ENCODE peak calls at places on chromosomes 11 and 22, in nine cellular contexts. S is IMR-90, N is transverse colon, U is heart left ventricle, E is body of pancreas, M is gastrocnemius medialis, Y is sigmoid colon, Z is prostate gland, O is GM12891. T is an unnamed sample.

GRCh38 chr11:19953909-19954308 is 206.4 kb downstream of the DBX1 start:
- DNase-seq in M (no peak), U (no peak), N (no peak), Z (no peak), O (no peak), Y (no peak), E (peak), S (peak), T (no peak)

GRCh38 chr11:34468209-34468841 is 29.6 kb downstream of the CAT start:
- DNase-seq in N (peak), O (peak), M (no peak), Y (no peak), Z (peak), S (peak), E (peak), U (no peak), T (peak)

GRCh38 chr22:42766860-42767259 is 46.2 kb upstream of the A4GALT start:
- DNase-seq in M (no peak), Z (no peak), N (no peak), Y (no peak), U (peak), E (no peak), S (no peak), O (no peak), T (no peak)

GRCh38 chr11:70397336-70397982 is 870 bp upstream of the CTTN start:
- DNase-seq in M (no peak), Z (no peak), O (no peak), Y (no peak), S (peak), U (no peak), E (peak), N (peak), T (peak)

GRCh38 chr11:1398506-1399235 is 8.9 kb downstream of the BRSK2 start:
- DNase-seq in N (no peak), U (no peak), E (no peak), Z (no peak), Y (no peak), S (no peak), M (no peak), O (no peak), T (no peak)

GRCh38 chr22:19446603-19447387 is 716 bp downstream of the C22orf39 start:
- DNase-seq in O (no peak), Y (no peak), M (no peak), Z (no peak), U (no peak), E (peak), S (no peak), N (peak), T (peak)

GRCh38 chr11:78161937-78162336 is 22.5 kb upstream of the ALG8 start:
- DNase-seq in M (no peak), U (peak), O (no peak), Z (no peak), Y (peak), N (peak), E (no peak), S (peak), T (no peak)

GRCh38 chr11:35464308-35464707 is 45.0 kb upstream of the SLC1A2 start:
- DNase-seq in U (no peak), N (no peak), E (no peak), M (no peak), S (no peak), Z (no peak), Y (no peak), O (no peak), T (no peak)

GRCh38 chr11:35823742-35824298 is 120.0 kb upstream of the LDLRAD3 start:
- DNase-seq in O (no peak), U (no peak), S (no peak), Z (no peak), E (peak), Y (no peak), N (no peak), M (no peak), T (no peak)

GRCh38 chr11:12626616-12627015 is 47.6 kb upstream of the TEAD1 start:
- DNase-seq in U (no peak), Y (no peak), Z (no peak), S (peak), O (no peak), E (no peak), M (no peak), N (no peak), T (no peak)

GRCh38 chr11:121464352-121464946 is 11.7 kb upstream of the SORL1-AS1 start:
- DNase-seq in S (peak), O (no peak), Z (peak), U (peak), M (no peak), Y (peak), E (peak), N (peak), T (no peak)

GRCh38 chr11:58574851-58575250 is 805 bp downstream of the LPXN start:
- DNase-seq in S (peak), U (no peak), Y (no peak), O (no peak), E (no peak), Z (no peak), M (no peak), N (no peak), T (no peak)

GRCh38 chr11:11510939-11511338 is 110.9 kb downstream of the GALNT18 start:
- DNase-seq in M (peak), Z (peak), U (peak), Y (peak), O (no peak), N (peak), E (peak), S (peak), T (no peak)

GRCh38 chr22:39087881-39088687 is 9.0 kb upstream of the APOBEC3H start:
- DNase-seq in S (no peak), E (no peak), O (no peak), U (peak), M (no peak), Z (no peak), Y (peak), N (no peak), T (no peak)

GRCh38 chr11:2169626-2170570 is 1.7 kb downstream of the TH start:
- DNase-seq in O (no peak), Z (no peak), Y (no peak), M (no peak), S (no peak), U (no peak), N (no peak), E (no peak), T (no peak)

GRCh38 chr11:16669799-16670415 is 68.5 kb upstream of the C11orf58 start:
- DNase-seq in O (no peak), E (no peak), Y (no peak), N (no peak), M (no peak), U (no peak), Z (no peak), S (peak), T (no peak)

GRCh38 chr11:69611548-69612526 is 29.1 kb upstream of the CCND1 start:
- DNase-seq in E (no peak), O (no peak), N (no peak), U (no peak), M (no peak), Y (no peak), Z (no peak), S (peak), T (no peak)

GRCh38 chr11:35554491-35555237 is 29.2 kb upstream of the PAMR1 start:
- DNase-seq in Y (no peak), O (no peak), N (no peak), Z (no peak), S (peak), M (no peak), E (no peak), U (no peak), T (no peak)

GRCh38 chr11:69430566-69430965 is 50.9 kb upstream of the LINC01488 start:
- DNase-seq in E (no peak), N (no peak), Y (peak), U (no peak), O (no peak), M (no peak), S (peak), Z (no peak), T (no peak)

GRCh38 chr11:66677599-66678375 is at the start of gene RBM4B:
- DNase-seq in O (peak), M (peak), N (peak), Z (peak), Y (peak), E (peak), U (peak), S (peak), T (peak)
- TF ChIP-seq POLR2A in O (peak), M (peak), N (peak), Z (peak), Y (peak), E (peak), U (peak), S (peak), T (peak)

DNA sequence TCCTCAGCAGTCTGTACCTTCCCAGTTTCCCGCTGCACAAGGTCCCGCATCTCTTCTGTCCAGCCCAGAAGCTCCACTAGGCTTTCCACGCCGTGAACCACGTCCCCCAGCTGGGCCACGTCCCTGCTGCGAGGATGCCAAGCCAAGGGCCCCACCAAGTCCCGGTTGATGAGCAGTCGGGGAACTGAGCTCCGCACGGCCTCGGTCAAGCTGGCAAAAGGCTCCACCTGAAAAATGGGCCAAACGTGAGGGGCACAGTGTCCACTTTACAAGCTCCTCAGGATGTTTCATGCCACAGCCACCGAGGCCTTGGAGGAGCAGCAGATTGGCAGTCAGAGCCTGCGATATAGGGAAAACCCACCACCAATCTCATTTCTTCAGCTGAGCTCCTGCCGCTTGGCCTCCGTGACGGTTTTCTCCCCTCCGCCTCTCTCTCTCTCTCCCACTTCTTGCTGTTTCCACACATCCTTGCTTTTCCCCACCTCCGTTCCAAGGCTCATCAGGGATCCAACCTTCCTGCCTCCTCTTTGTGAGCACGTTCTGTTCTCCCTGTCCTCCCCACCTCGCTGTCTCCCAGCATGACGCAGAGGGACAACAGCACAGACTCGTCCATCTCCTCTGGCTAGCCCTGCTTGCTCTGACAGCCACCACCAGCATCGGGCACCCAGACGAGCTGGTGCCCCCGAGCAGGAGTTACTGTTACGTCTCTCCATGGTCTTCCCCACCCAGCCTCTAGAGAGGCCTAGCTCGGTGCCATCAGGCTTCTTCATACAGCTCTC is 11.5 kb downstream of the RIC8A start:
- DNase-seq in M (no peak), U (no peak), S (no peak), Z (no peak), N (no peak), E (no peak), O (no peak), Y (peak), T (no peak)
- TF ChIP-seq POLR2A in M (no peak), U (no peak), S (no peak), Z (no peak), N (no peak), E (no peak), O (no peak), Y (no peak), T (no peak)

DNA sequence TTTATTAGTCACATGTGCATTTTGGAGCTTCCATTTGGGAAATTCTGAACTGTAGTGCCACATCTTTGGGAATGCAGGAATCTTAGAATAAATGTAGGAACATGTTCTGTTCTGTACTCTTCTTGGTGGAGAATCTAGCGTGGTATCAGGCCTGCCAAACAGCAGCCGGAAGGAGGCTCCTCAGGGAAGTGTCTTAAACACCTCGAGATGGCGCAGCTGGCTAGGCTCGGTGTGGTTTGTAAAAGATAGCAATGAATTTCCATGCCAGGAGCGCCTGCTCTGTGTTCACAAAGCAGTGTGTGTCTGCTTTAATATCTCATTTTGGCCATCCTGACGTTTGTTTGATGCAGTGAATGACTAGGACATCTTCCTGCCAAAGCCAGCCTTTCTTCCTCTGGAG is 145.1 kb downstream of the ATXN10 start:
- DNase-seq in O (no peak), U (no peak), M (no peak), Y (no peak), S (no peak), E (no peak), Z (peak), N (no peak), T (no peak)
- TF ChIP-seq POLR2A in O (no peak), U (no peak), M (no peak), Y (no peak), S (no peak), E (no peak), Z (no peak), N (no peak), T (no peak)

DNA sequence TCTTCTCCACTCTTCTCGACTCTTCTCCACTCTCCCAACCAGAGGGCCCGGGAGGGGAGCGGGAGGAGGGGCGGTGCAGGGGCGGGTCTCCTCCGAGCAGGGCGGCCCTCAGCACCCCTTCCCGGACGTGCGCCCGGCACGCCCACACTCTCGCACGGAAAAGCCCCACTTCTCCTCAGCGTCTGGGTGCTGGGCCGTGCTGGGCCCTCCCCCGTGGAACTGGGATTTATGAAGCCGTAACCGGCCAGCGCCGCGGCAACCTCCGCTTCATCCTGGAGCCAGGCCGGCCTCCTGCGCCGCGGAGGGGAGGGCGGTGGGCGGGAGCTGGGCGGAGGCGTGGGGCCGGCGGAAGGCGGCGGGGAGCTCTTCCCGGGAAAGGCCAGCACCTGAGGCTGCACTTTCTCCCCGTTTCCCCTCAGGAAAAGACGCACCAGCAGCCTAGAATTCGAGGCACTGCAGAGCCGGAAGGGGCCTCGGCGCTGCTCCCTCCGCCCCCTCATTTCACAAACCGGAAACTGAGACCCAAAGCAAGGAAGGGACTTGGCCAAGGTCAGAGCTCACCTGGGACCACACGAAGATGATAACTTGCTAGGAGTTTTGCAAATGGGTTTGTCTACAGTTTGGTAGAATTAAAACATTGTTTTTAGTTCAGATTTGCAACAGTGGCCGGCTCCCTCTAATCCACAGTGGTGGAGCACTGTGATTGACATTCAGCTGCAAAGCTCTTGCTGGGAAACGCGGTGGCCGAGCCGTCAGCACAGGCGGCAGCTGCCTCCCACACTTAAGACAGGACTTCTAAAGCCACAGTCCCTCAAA is 31.6 kb upstream of the JAM3 start:
- DNase-seq in E (peak), Y (peak), S (peak), Z (peak), N (peak), M (no peak), U (peak), O (peak), T (no peak)
- TF ChIP-seq POLR2A in E (peak), Y (no peak), S (no peak), Z (peak), N (peak), M (no peak), U (peak), O (no peak), T (no peak)

DNA sequence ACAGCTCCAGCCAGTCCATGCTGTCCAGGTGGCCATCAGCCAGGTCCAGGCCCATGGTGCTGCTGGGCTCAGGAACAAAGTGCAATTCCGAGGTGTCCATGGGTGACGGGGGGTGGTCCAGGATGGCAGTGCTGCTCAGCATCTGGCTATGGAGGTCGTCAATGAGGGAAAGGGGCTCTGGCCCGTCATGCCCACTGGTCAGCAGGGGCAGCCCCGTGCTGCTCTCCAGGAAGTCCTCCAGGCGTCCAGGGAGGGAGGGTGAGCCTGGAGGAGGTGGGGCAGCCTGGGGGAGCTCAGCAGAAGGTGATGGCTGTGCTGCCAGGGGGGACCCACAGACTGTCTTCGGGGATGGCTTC is 41.1 kb downstream of the SGSM3 start:
- DNase-seq in M (no peak), Y (no peak), Z (no peak), O (no peak), E (no peak), U (no peak), S (no peak), N (no peak), T (no peak)
- TF ChIP-seq POLR2A in M (no peak), Y (no peak), Z (no peak), O (no peak), E (no peak), U (no peak), S (no peak), N (no peak), T (no peak)

DNA sequence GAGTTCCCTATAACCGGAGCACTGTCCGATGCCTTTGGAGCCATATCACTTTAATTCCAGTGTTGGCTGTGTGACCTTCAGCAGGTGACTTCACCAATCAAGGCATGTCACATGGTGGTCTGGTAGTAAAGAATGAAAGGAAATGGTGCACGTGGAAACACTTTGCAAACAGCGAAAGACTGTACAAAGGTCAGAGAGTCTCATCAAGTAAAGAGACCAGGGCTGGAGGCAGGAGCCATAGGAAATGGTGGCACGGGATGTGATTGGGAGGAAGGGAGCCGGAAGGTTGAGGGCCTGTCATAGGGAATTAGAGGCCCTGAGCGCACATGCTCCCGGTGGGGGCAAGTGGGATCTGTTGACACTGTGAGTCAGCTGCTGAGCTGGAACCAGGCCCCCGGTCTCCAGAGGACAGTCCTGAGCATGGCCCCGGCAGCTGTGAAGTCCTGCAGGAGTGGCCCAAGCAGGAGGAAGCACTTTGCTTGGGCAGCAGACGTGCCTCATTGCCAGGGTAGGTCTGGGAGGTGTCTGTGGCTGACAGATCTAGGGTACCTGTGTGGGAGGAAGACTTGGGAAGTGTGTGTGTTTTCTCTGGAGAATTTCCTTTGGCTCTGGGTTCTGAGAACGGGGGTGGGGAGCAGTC is 2.0 kb downstream of the DAGLA start:
- DNase-seq in Y (peak), U (peak), E (peak), O (no peak), Z (no peak), N (peak), M (peak), S (no peak), T (no peak)
- TF ChIP-seq POLR2A in Y (no peak), U (no peak), E (no peak), O (no peak), Z (no peak), N (peak), M (no peak), S (no peak), T (no peak)

T was measured in erythroblast.